ENCODE peak calls at places on chromosomes 6 and 20, in eight cellular contexts. One of them, this sample, is unnamed.

GRCh38 chr6:13026557-13026956 is 301.8 kb downstream of the TBC1D7 start:
- DNase-seq in tibial artery: no peak
- DNase-seq in cardiac fibroblast: no peak
- DNase-seq in Panc1: no peak
- DNase-seq in GM23338: peak
- DNase-seq in retinal pigment epithelial cell: no peak
- DNase-seq in IMR-90: no peak
- DNase-seq in heart right ventricle: no peak
- DNase-seq in this sample: no peak

GRCh38 chr20:36745234-36745926 is 510 bp downstream of the NDRG3 start:
- DNase-seq in tibial artery: peak
- DNase-seq in cardiac fibroblast: no peak
- DNase-seq in Panc1: no peak
- DNase-seq in GM23338: peak
- DNase-seq in retinal pigment epithelial cell: no peak
- DNase-seq in IMR-90: no peak
- DNase-seq in heart right ventricle: no peak
- DNase-seq in this sample: no peak

GRCh38 chr6:41098366-41098765 is 25.6 kb downstream of the NFYA start:
- DNase-seq in tibial artery: no peak
- DNase-seq in cardiac fibroblast: peak
- DNase-seq in Panc1: no peak
- DNase-seq in GM23338: no peak
- DNase-seq in retinal pigment epithelial cell: peak
- DNase-seq in IMR-90: no peak
- DNase-seq in heart right ventricle: no peak
- DNase-seq in this sample: no peak

GRCh38 chr20:57047281-57048026 is 219.0 kb downstream of the BMP7 start:
- DNase-seq in tibial artery: peak
- DNase-seq in cardiac fibroblast: no peak
- DNase-seq in Panc1: no peak
- DNase-seq in GM23338: no peak
- DNase-seq in retinal pigment epithelial cell: no peak
- DNase-seq in IMR-90: no peak
- DNase-seq in heart right ventricle: no peak
- DNase-seq in this sample: no peak

GRCh38 chr20:31890646-31891045 is 20.2 kb downstream of the TTLL9 start:
- DNase-seq in tibial artery: no peak
- DNase-seq in cardiac fibroblast: no peak
- DNase-seq in Panc1: no peak
- DNase-seq in GM23338: no peak
- DNase-seq in retinal pigment epithelial cell: no peak
- DNase-seq in IMR-90: no peak
- DNase-seq in heart right ventricle: no peak
- DNase-seq in this sample: no peak

GRCh38 chr6:168053957-168054471 is 25.0 kb downstream of the FRMD1 start:
- DNase-seq in tibial artery: no peak
- DNase-seq in cardiac fibroblast: no peak
- DNase-seq in Panc1: no peak
- DNase-seq in GM23338: no peak
- DNase-seq in retinal pigment epithelial cell: no peak
- DNase-seq in IMR-90: no peak
- DNase-seq in heart right ventricle: no peak
- DNase-seq in this sample: no peak

GRCh38 chr6:41780623-41781301 is at the start of gene PRICKLE4:
- DNase-seq in tibial artery: peak
- DNase-seq in cardiac fibroblast: peak
- DNase-seq in Panc1: no peak
- DNase-seq in GM23338: peak
- DNase-seq in retinal pigment epithelial cell: no peak
- DNase-seq in IMR-90: no peak
- DNase-seq in heart right ventricle: peak
- DNase-seq in this sample: peak

GRCh38 chr6:128305228-128305627 is 215.2 kb downstream of the PTPRK start:
- DNase-seq in tibial artery: no peak
- DNase-seq in cardiac fibroblast: no peak
- DNase-seq in Panc1: no peak
- DNase-seq in GM23338: no peak
- DNase-seq in retinal pigment epithelial cell: no peak
- DNase-seq in IMR-90: peak
- DNase-seq in heart right ventricle: no peak
- DNase-seq in this sample: peak

GRCh38 chr6:134453792-134454510 is 136.0 kb upstream of the SGK1 start:
- DNase-seq in tibial artery: no peak
- DNase-seq in cardiac fibroblast: no peak
- DNase-seq in Panc1: no peak
- DNase-seq in GM23338: peak
- DNase-seq in retinal pigment epithelial cell: no peak
- DNase-seq in IMR-90: no peak
- DNase-seq in heart right ventricle: no peak
- DNase-seq in this sample: no peak

DNA sequence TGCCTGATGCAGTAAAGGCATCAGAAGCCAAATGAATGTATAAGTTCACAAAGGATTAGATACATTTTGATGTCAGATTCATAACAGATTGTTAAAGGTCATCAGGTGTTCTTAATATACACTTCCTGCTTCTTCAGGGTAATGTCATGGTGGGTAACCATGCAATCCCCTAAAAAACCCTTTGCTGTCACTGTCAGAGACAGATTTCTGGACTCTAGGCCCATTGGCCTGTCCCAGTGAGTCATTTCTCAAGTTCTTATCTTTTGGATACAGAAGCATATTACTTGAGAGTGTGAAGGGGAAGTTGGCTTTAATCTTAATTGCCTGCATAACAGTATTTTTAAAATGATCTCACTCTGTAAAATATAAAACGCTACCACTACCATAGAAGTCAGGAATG is 895.6 kb upstream of the MAP3K7 start:
- DNase-seq in tibial artery: no peak
- DNase-seq in cardiac fibroblast: no peak
- DNase-seq in Panc1: no peak
- DNase-seq in GM23338: no peak
- DNase-seq in retinal pigment epithelial cell: peak
- DNase-seq in IMR-90: no peak
- DNase-seq in heart right ventricle: no peak
- DNase-seq in this sample: no peak
- TF ChIP-seq CTCF in tibial artery: no peak
- TF ChIP-seq CTCF in cardiac fibroblast: no peak
- TF ChIP-seq CTCF in Panc1: no peak
- TF ChIP-seq CTCF in GM23338: no peak
- TF ChIP-seq CTCF in retinal pigment epithelial cell: no peak
- TF ChIP-seq CTCF in IMR-90: no peak
- TF ChIP-seq CTCF in heart right ventricle: no peak
- TF ChIP-seq CTCF in this sample: no peak

GRCh38 chr20:19889011-19889953 is 127.9 kb upstream of the NAA20 start:
- DNase-seq in tibial artery: peak
- DNase-seq in cardiac fibroblast: peak
- DNase-seq in Panc1: no peak
- DNase-seq in GM23338: peak
- DNase-seq in retinal pigment epithelial cell: no peak
- DNase-seq in IMR-90: peak
- DNase-seq in heart right ventricle: peak
- DNase-seq in this sample: peak

GRCh38 chr20:19886666-19887288 is 128.7 kb downstream of the RIN2 start:
- DNase-seq in tibial artery: no peak
- DNase-seq in cardiac fibroblast: peak
- DNase-seq in Panc1: no peak
- DNase-seq in GM23338: peak
- DNase-seq in retinal pigment epithelial cell: no peak
- DNase-seq in IMR-90: peak
- DNase-seq in heart right ventricle: no peak
- DNase-seq in this sample: peak

GRCh38 chr20:19885981-19886665 is 128.1 kb downstream of the RIN2 start:
- DNase-seq in tibial artery: peak
- DNase-seq in cardiac fibroblast: peak
- DNase-seq in Panc1: no peak
- DNase-seq in GM23338: peak
- DNase-seq in retinal pigment epithelial cell: no peak
- DNase-seq in IMR-90: peak
- DNase-seq in heart right ventricle: peak
- DNase-seq in this sample: peak

GRCh38 chr20:19888269-19888669 is 128.9 kb upstream of the NAA20 start:
- DNase-seq in tibial artery: no peak
- DNase-seq in cardiac fibroblast: no peak
- DNase-seq in Panc1: no peak
- DNase-seq in GM23338: no peak
- DNase-seq in retinal pigment epithelial cell: no peak
- DNase-seq in IMR-90: no peak
- DNase-seq in heart right ventricle: no peak
- DNase-seq in this sample: no peak

GRCh38 chr20:19887566-19888268 is 129.4 kb upstream of the NAA20 start:
- DNase-seq in tibial artery: no peak
- DNase-seq in cardiac fibroblast: no peak
- DNase-seq in Panc1: no peak
- DNase-seq in GM23338: no peak
- DNase-seq in retinal pigment epithelial cell: no peak
- DNase-seq in IMR-90: no peak
- DNase-seq in heart right ventricle: no peak
- DNase-seq in this sample: no peak
- H3K4me3 ChIP-seq in tibial artery: peak
- H3K4me3 ChIP-seq in cardiac fibroblast: no peak
- H3K4me3 ChIP-seq in Panc1: peak
- H3K4me3 ChIP-seq in GM23338: no peak
- H3K4me3 ChIP-seq in retinal pigment epithelial cell: no peak
- H3K4me3 ChIP-seq in IMR-90: peak
- H3K4me3 ChIP-seq in heart right ventricle: peak
- H3K4me3 ChIP-seq in this sample: peak

GRCh38 chr20:45933231-45934045 is 1.0 kb upstream of the PCIF1 start:
- DNase-seq in tibial artery: peak
- DNase-seq in cardiac fibroblast: peak
- DNase-seq in Panc1: no peak
- DNase-seq in GM23338: peak
- DNase-seq in retinal pigment epithelial cell: no peak
- DNase-seq in IMR-90: peak
- DNase-seq in heart right ventricle: peak
- DNase-seq in this sample: peak

GRCh38 chr20:45934046-45934586 is 367 bp upstream of the PCIF1 start:
- DNase-seq in tibial artery: peak
- DNase-seq in cardiac fibroblast: peak
- DNase-seq in Panc1: no peak
- DNase-seq in GM23338: peak
- DNase-seq in retinal pigment epithelial cell: no peak
- DNase-seq in IMR-90: peak
- DNase-seq in heart right ventricle: peak
- DNase-seq in this sample: peak

GRCh38 chr20:45937765-45938164 is 3.3 kb downstream of the PCIF1 start:
- DNase-seq in tibial artery: no peak
- DNase-seq in cardiac fibroblast: no peak
- DNase-seq in Panc1: no peak
- DNase-seq in GM23338: no peak
- DNase-seq in retinal pigment epithelial cell: no peak
- DNase-seq in IMR-90: peak
- DNase-seq in heart right ventricle: no peak
- DNase-seq in this sample: peak

GRCh38 chr20:45935416-45936046 is 1.0 kb downstream of the PCIF1 start:
- DNase-seq in tibial artery: no peak
- DNase-seq in cardiac fibroblast: peak
- DNase-seq in Panc1: no peak
- DNase-seq in GM23338: no peak
- DNase-seq in retinal pigment epithelial cell: no peak
- DNase-seq in IMR-90: peak
- DNase-seq in heart right ventricle: no peak
- DNase-seq in this sample: peak

GRCh38 chr20:45934587-45935415 is at the start of gene PCIF1:
- DNase-seq in tibial artery: peak
- DNase-seq in cardiac fibroblast: peak
- DNase-seq in Panc1: peak
- DNase-seq in GM23338: peak
- DNase-seq in retinal pigment epithelial cell: peak
- DNase-seq in IMR-90: peak
- DNase-seq in heart right ventricle: peak
- DNase-seq in this sample: peak
- TF ChIP-seq CTCF in tibial artery: no peak
- TF ChIP-seq CTCF in cardiac fibroblast: no peak
- TF ChIP-seq CTCF in Panc1: no peak
- TF ChIP-seq CTCF in GM23338: no peak
- TF ChIP-seq CTCF in retinal pigment epithelial cell: no peak
- TF ChIP-seq CTCF in IMR-90: no peak
- TF ChIP-seq CTCF in heart right ventricle: no peak
- TF ChIP-seq CTCF in this sample: no peak

GRCh38 chr6:149830731-149831379 is 33.3 kb downstream of the LRP11 start:
- DNase-seq in tibial artery: no peak
- DNase-seq in cardiac fibroblast: peak
- DNase-seq in Panc1: no peak
- DNase-seq in GM23338: no peak
- DNase-seq in retinal pigment epithelial cell: no peak
- DNase-seq in IMR-90: peak
- DNase-seq in heart right ventricle: no peak
- DNase-seq in this sample: no peak
- H3K4me3 ChIP-seq in tibial artery: peak
- H3K4me3 ChIP-seq in cardiac fibroblast: no peak
- H3K4me3 ChIP-seq in Panc1: no peak
- H3K4me3 ChIP-seq in GM23338: no peak
- H3K4me3 ChIP-seq in retinal pigment epithelial cell: no peak
- H3K4me3 ChIP-seq in IMR-90: no peak
- H3K4me3 ChIP-seq in heart right ventricle: no peak
- H3K4me3 ChIP-seq in this sample: no peak

DNA sequence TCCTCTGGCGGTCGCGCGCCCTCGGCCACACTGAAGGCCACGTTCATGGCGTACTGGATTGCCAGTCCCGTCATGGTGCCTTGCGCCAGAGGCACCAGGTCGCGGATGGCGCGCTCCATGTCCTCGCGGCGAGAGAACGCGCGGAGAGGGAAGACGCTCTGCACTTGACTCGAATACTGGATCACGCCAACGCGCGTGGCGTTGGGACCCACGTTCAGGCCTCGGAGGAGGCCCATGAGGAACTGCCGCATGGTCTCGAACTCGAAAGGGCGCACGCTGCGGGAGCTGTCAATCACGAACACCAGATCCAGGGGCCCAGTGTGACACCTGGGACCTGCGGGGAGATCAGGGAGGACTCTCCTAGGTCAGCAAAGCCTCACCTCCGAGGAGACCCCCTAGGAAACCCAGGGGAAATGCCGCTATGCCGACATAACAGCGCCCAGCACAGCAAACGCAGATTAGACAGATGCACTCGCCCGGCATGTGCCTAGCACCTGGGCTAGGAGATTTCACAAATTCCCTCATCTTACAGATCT is 2.1 kb upstream of the RBPJL start:
- DNase-seq in tibial artery: peak
- DNase-seq in cardiac fibroblast: no peak
- DNase-seq in Panc1: no peak
- DNase-seq in GM23338: no peak
- DNase-seq in retinal pigment epithelial cell: no peak
- DNase-seq in IMR-90: no peak
- DNase-seq in heart right ventricle: no peak
- DNase-seq in this sample: no peak
- TF ChIP-seq CTCF in tibial artery: no peak
- TF ChIP-seq CTCF in cardiac fibroblast: no peak
- TF ChIP-seq CTCF in Panc1: no peak
- TF ChIP-seq CTCF in GM23338: no peak
- TF ChIP-seq CTCF in retinal pigment epithelial cell: no peak
- TF ChIP-seq CTCF in IMR-90: no peak
- TF ChIP-seq CTCF in heart right ventricle: no peak
- TF ChIP-seq CTCF in this sample: no peak